ENCODE peak calls at places on chromosome 19, in seven cellular contexts. F, A, Q, D, K, R and N are unnamed samples.

GRCh38 chr19:32837531-32837930 is 32.0 kb downstream of the SLC7A9 start:
- DNase-seq in D (no peak), Q (no peak), A (no peak), K (no peak), R (no peak), F (no peak), N (no peak)

GRCh38 chr19:16459680-16460079 is 12.1 kb downstream of the EPS15L1 start:
- DNase-seq in F (no peak), A (no peak), K (no peak), R (no peak), Q (no peak), D (no peak), N (no peak)

GRCh38 chr19:38944981-38945506 is 14.3 kb downstream of the MRPS12 start:
- DNase-seq in F (no peak), D (no peak), A (peak; percentile 31), Q (no peak), K (no peak), R (no peak), N (peak; percentile 45)

GRCh38 chr19:15178629-15179308 is 22.0 kb downstream of the NOTCH3 start:
- DNase-seq in F (no peak), K (no peak), Q (no peak), A (peak; percentile 8), D (no peak), R (no peak), N (no peak)

GRCh38 chr19:38274734-38275133 is 10.4 kb downstream of the SPINT2 start:
- DNase-seq in F (no peak), K (no peak), D (no peak), Q (no peak), R (peak; percentile 38), A (no peak), N (no peak)

GRCh38 chr19:50025794-50026549 is at the start of gene ZNF473:
- DNase-seq in A (peak; percentile 98), F (peak; percentile 97), Q (peak; percentile 97), D (peak; percentile 92), K (peak; percentile 94), R (peak; percentile 93), N (peak; percentile 94)

GRCh38 chr19:39398297-39398864 is 7.2 kb downstream of the MED29 start:
- DNase-seq in F (peak; percentile 82), R (peak; percentile 69), D (peak; percentile 63), A (peak; percentile 97), K (peak; percentile 81), Q (peak; percentile 92), N (no peak)

GRCh38 chr19:10736189-10736588 is 18.3 kb downstream of the DNM2 start:
- DNase-seq in K (no peak), F (no peak), Q (no peak), A (no peak), R (no peak), D (no peak), N (no peak)

GRCh38 chr19:11324079-11324661 is 15.3 kb downstream of the RAB3D start:
- DNase-seq in F (peak; percentile 81), D (peak; percentile 38), A (peak; percentile 95), Q (peak; percentile 89), R (peak; percentile 63), K (peak; percentile 87), N (no peak)

GRCh38 chr19:51101171-51101865 is 6.9 kb downstream of the CTU1 start:
- DNase-seq in Q (no peak), K (no peak), F (no peak), R (no peak), A (peak; percentile 52), D (no peak), N (no peak)

GRCh38 chr19:15015946-15016542 is 33.2 kb upstream of the CASP14 start:
- DNase-seq in F (peak; percentile 53), A (peak; percentile 36), Q (no peak), D (no peak), R (no peak), K (no peak), N (peak; percentile 61)

GRCh38 chr19:29771708-29772415 is 39.9 kb upstream of the CCNE1 start:
- DNase-seq in D (peak; percentile 31), A (peak; percentile 81), F (peak; percentile 85), Q (no peak), R (peak; percentile 38), K (no peak), N (peak; percentile 81)

GRCh38 chr19:23075031-23075733 is 41.6 kb upstream of the ZNF730 start:
- DNase-seq in A (peak; percentile 46), Q (peak; percentile 51), F (peak; percentile 87), K (peak; percentile 61), D (no peak), R (peak; percentile 58), N (peak; percentile 73)

GRCh38 chr19:10514211-10515145 is 2.8 kb downstream of the S1PR5 start:
- DNase-seq in D (peak; percentile 46), Q (no peak), R (no peak), K (no peak), F (peak; percentile 17), A (peak; percentile 27), N (no peak)

GRCh38 chr19:39401549-39402416 is 4.9 kb upstream of the ZFP36 start:
- DNase-seq in D (peak; percentile 89), Q (peak; percentile 82), A (peak; percentile 81), F (peak; percentile 93), K (peak; percentile 27), R (peak; percentile 31), N (no peak)

GRCh38 chr19:51490676-51491075 is 10.9 kb downstream of the SIGLEC12 start:
- DNase-seq in Q (no peak), K (no peak), D (no peak), F (no peak), A (no peak), R (no peak), N (no peak)

GRCh38 chr19:11268783-11269267 is 6.5 kb upstream of the DOCK6 start:
- DNase-seq in Q (peak; percentile 60), D (no peak), F (no peak), A (peak; percentile 67), R (peak; percentile 76), K (peak; percentile 60), N (no peak)

GRCh38 chr19:33821871-33822270 is 25.2 kb downstream of the KCTD15 start:
- DNase-seq in A (peak; percentile 44), D (no peak), R (no peak), Q (no peak), K (no peak), F (no peak), N (no peak)

GRCh38 chr19:41850381-41850780 is 5.5 kb downstream of the DMRTC2 start:
- DNase-seq in D (no peak), R (no peak), F (no peak), Q (no peak), A (no peak), K (no peak), N (no peak)

GRCh38 chr19:42140125-42140754 is 8.0 kb upstream of the POU2F2 start:
- DNase-seq in Q (peak; percentile 59), A (peak; percentile 86), D (no peak), K (peak; percentile 36), R (peak; percentile 59), F (peak; percentile 89), N (peak; percentile 78)

GRCh38 chr19:38015771-38016170 is 108.8 kb downstream of the SIPA1L3 start:
- DNase-seq in R (no peak), F (no peak), Q (no peak), A (no peak), K (no peak), D (no peak), N (no peak)

GRCh38 chr19:41957161-41957837 is 1.8 kb downstream of the RABAC1 start:
- DNase-seq in A (no peak), F (no peak), Q (no peak), D (no peak), R (no peak), K (no peak), N (no peak)

GRCh38 chr19:45901912-45902650 is at the start of gene MYPOP:
- DNase-seq in K (no peak), F (peak; percentile 57), D (peak; percentile 14), R (no peak), A (peak; percentile 40), Q (no peak), N (peak; percentile 35)

GRCh38 chr19:38384209-38385027 is 3.4 kb downstream of the GGN start:
- DNase-seq in Q (no peak), F (peak; percentile 45), K (no peak), A (peak; percentile 49), R (no peak), D (no peak), N (no peak)

GRCh38 chr19:13096968-13097330 is 5.7 kb downstream of the LYL1 start:
- DNase-seq in D (no peak), A (no peak), K (no peak), R (peak; percentile 25), Q (no peak), F (no peak), N (no peak)

GRCh38 chr19:13099073-13099999 is 3.3 kb downstream of the LYL1 start:
- DNase-seq in D (peak; percentile 80), A (no peak), K (peak; percentile 76), F (peak; percentile 63), R (peak; percentile 82), Q (peak; percentile 91), N (no peak)

GRCh38 chr19:13095934-13096890 is 6.4 kb downstream of the LYL1 start:
- DNase-seq in R (peak; percentile 47), A (no peak), F (peak; percentile 65), D (no peak), Q (no peak), K (no peak), N (peak; percentile 64)

GRCh38 chr19:13098291-13099072 is 4.2 kb downstream of the LYL1 start:
- DNase-seq in K (no peak), D (no peak), A (peak; percentile 77), F (no peak), Q (peak; percentile 70), R (peak; percentile 36), N (peak; percentile 29)

GRCh38 chr19:13097331-13098258 is 5.1 kb downstream of the LYL1 start:
- DNase-seq in R (peak; percentile 66), K (no peak), A (peak; percentile 73), Q (peak; percentile 85), D (no peak), F (no peak), N (peak; percentile 61)
- H3K4me3 ChIP-seq in R (peak overlapping the region; percentile 60), K (no peak overlapping the region), A (no peak overlapping the region), Q (peak overlapping the region; percentile 57), D (no peak overlapping the region), F (no peak overlapping the region), N (no peak overlapping the region)

GRCh38 chr19:55084416-55084815 is 8.7 kb downstream of the EPS8L1 start:
- DNase-seq in F (no peak), K (no peak), R (no peak), D (no peak), Q (no peak), A (no peak), N (no peak)
- H3K4me1 ChIP-seq in F (peaks cover 23% of the 10 kb centered on the region), K (peaks cover 24% of the 10 kb centered on the region), R (peaks cover 14% of the 10 kb centered on the region), D (peaks cover 48% of the 10 kb centered on the region), Q (peaks cover 50% of the 10 kb centered on the region), A (peaks cover 6% of the 10 kb centered on the region), N (peaks cover 14% of the 10 kb centered on the region)

GRCh38 chr19:18225702-18226468 is at the start of gene PDE4C:
- DNase-seq in Q (no peak), K (no peak), D (no peak), R (peak; percentile 67), F (no peak), A (peak; percentile 48), N (no peak)
- H3K27me3 ChIP-seq in Q (peaks cover 34% of the 10 kb centered on the region), K (no peaks in the 10 kb centered on the region), D (peaks cover 40% of the 10 kb centered on the region), R (peaks cover 60% of the 10 kb centered on the region), F (peaks cover 16% of the 10 kb centered on the region), A (peaks cover 4% of the 10 kb centered on the region), N (peaks cover 5% of the 10 kb centered on the region)

DNA sequence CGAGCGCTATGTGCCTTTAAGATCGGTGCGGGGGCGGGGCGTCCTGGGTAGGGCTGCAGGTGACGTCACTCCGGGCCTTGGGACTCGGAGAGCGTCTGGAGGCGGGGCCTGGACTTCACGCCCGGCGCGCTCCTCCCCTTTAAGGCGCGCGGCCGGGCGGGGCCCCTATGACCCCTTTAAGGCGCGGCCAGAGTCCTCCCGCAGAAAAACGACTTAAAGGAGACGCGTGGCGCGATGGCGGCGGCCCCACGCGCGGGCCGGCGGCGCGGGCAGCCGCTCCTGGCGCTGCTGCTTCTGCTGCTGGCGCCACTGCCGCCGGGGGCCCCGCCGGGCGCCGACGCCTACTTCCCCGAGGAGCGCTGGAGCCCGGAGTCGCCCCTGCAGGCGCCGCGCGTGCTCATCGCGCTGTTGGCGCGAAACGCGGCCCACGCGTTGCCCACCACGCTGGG is at the start of gene COLGALT1:
- DNase-seq in F (peak; percentile 100), Q (peak; percentile 100), K (peak; percentile 99), R (peak; percentile 98), D (peak; percentile 99), A (peak; percentile 100), N (peak; percentile 91)
- H3K4me3 ChIP-seq in F (peak within 1 kb of the TSS; percentile 87), Q (peak within 1 kb of the TSS; percentile 87), K (peak within 1 kb of the TSS; percentile 97), R (peak within 1 kb of the TSS; percentile 95), D (peak within 1 kb of the TSS; percentile 84), A (peak within 1 kb of the TSS; percentile 85), N (peak within 1 kb of the TSS; percentile 87)